ENCODE peak calls at places on chromosomes 4 and X, in eight cellular contexts. P, Y, D, Q, I, S, X and F are unnamed samples.

GRCh38 chrX:41522071-41522470 is 74.9 kb downstream of the NYX start:
- DNase-seq in P (no peak), Y (no peak), D (no peak), Q (no peak), I (no peak), S (peak; percentile 23), X (peak; percentile 29), F (no peak)

GRCh38 chr4:160319221-160319867 is 1216.5 kb downstream of the RAPGEF2 start:
- DNase-seq in P (no peak), Y (peak; percentile 26), D (peak; percentile 10), Q (no peak), I (no peak), S (peak; percentile 27), X (peak; percentile 98), F (no peak)

GRCh38 chr4:151260526-151260925 is 16.4 kb upstream of the PRSS48 start:
- DNase-seq in P (peak; percentile 19), Y (no peak), D (no peak), Q (no peak), I (no peak), S (no peak), X (peak; percentile 50), F (no peak)

GRCh38 chr4:68872442-68873217 is 56.8 kb downstream of the UGT2B10 start:
- DNase-seq in P (no peak), Y (no peak), D (peak; percentile 18), Q (no peak), I (no peak), S (no peak), X (peak; percentile 19), F (no peak)

GRCh38 chrX:31590581-31591113 is 518.8 kb upstream of the FTHL17 start:
- DNase-seq in P (peak; percentile 63), Y (peak; percentile 66), D (peak; percentile 32), Q (no peak), I (no peak), S (no peak), X (peak; percentile 60), F (no peak)

GRCh38 chr4:72714482-72715279 is 145.7 kb upstream of the ADAMTS3 start:
- DNase-seq in P (no peak), Y (no peak), D (no peak), Q (no peak), I (no peak), S (no peak), X (no peak), F (no peak)

GRCh38 chrX:2690856-2691542 is at the start of gene CD99:
- DNase-seq in P (peak; percentile 85), Y (peak; percentile 90), D (peak; percentile 83), Q (peak; percentile 89), I (peak; percentile 94), S (peak; percentile 76), X (peak; percentile 46), F (peak; percentile 70)

GRCh38 chr4:86376850-86377249 is 17.0 kb upstream of the MAPK10 start:
- DNase-seq in P (no peak), Y (no peak), D (no peak), Q (no peak), I (no peak), S (no peak), X (peak; percentile 28), F (no peak)

GRCh38 chr4:153428816-153429592 is 37.2 kb upstream of the TMEM131L start:
- DNase-seq in P (no peak), Y (no peak), D (no peak), Q (no peak), I (no peak), S (no peak), X (no peak), F (no peak)

GRCh38 chr4:65046496-65047101 is 623.7 kb downstream of the EPHA5 start:
- DNase-seq in P (peak; percentile 14), Y (peak; percentile 36), D (no peak), Q (no peak), I (no peak), S (no peak), X (peak; percentile 28), F (no peak)

GRCh38 chr4:75916091-75916661 is 13.9 kb upstream of the PPEF2 start:
- DNase-seq in P (peak; percentile 63), Y (peak; percentile 65), D (peak; percentile 40), Q (no peak), I (peak; percentile 49), S (peak; percentile 32), X (peak; percentile 55), F (peak; percentile 31)

GRCh38 chr4:10639100-10639499 is 45.5 kb downstream of the CLNK start:
- DNase-seq in P (peak; percentile 49), Y (no peak), D (no peak), Q (no peak), I (no peak), S (no peak), X (peak; percentile 72), F (no peak)

GRCh38 chr4:61997813-61998212 is 797.7 kb downstream of the ADGRL3 start:
- DNase-seq in P (no peak), Y (no peak), D (no peak), Q (no peak), I (no peak), S (no peak), X (no peak), F (no peak)

GRCh38 chrX:93649381-93649780 is 24.0 kb downstream of the NAP1L3 start:
- DNase-seq in P (no peak), Y (no peak), D (no peak), Q (no peak), I (no peak), S (no peak), X (no peak), F (no peak)

GRCh38 chr4:1556541-1557220 is 127.4 kb downstream of the FAM53A start:
- DNase-seq in P (no peak), Y (no peak), D (no peak), Q (no peak), I (no peak), S (no peak), X (no peak), F (no peak)

GRCh38 chr4:124481123-124481522 is 231.4 kb downstream of the ANKRD50 start:
- DNase-seq in P (no peak), Y (no peak), D (no peak), Q (no peak), I (no peak), S (no peak), X (no peak), F (no peak)

GRCh38 chr4:88457307-88458090 is 580 bp downstream of the HERC5 start:
- DNase-seq in P (peak; percentile 14), Y (peak; percentile 8), D (no peak), Q (peak; percentile 40), I (peak; percentile 50), S (peak; percentile 36), X (no peak), F (no peak)

GRCh38 chrX:2583194-2584162 is 82.7 kb upstream of the DHRSX start:
- DNase-seq in P (no peak), Y (no peak), D (no peak), Q (no peak), I (no peak), S (no peak), X (no peak), F (no peak)

GRCh38 chrX:81215685-81216084 is 13.8 kb downstream of the SH3BGRL start:
- DNase-seq in P (no peak), Y (no peak), D (no peak), Q (no peak), I (no peak), S (no peak), X (no peak), F (no peak)

GRCh38 chrX:136879001-136879667 is 1.4 kb downstream of the RBMX start:
- DNase-seq in P (peak; percentile 29), Y (peak; percentile 23), D (no peak), Q (no peak), I (no peak), S (no peak), X (no peak), F (no peak)

GRCh38 chr4:153152453-153153338 is 51.5 kb upstream of the TRIM2 start:
- DNase-seq in P (peak; percentile 22), Y (no peak), D (peak; percentile 6), Q (peak; percentile 65), I (peak; percentile 44), S (peak; percentile 54), X (no peak), F (no peak)

GRCh38 chr4:54660591-54660990 is 2.8 kb downstream of the KIT start:
- DNase-seq in P (peak; percentile 22), Y (no peak), D (no peak), Q (no peak), I (no peak), S (no peak), X (no peak), F (no peak)

GRCh38 chr4:123659759-123660158 is 263.2 kb downstream of the SPRY1 start:
- DNase-seq in P (peak; percentile 42), Y (peak; percentile 29), D (no peak), Q (no peak), I (no peak), S (peak; percentile 8), X (peak; percentile 42), F (no peak)

GRCh38 chr4:95049838-95050237 is 292.1 kb downstream of the BMPR1B start:
- DNase-seq in P (peak; percentile 13), Y (peak; percentile 35), D (no peak), Q (no peak), I (no peak), S (no peak), X (no peak), F (no peak)

GRCh38 chr4:2069161-2069971 is 10.2 kb downstream of the NAT8L start:
- DNase-seq in P (no peak), Y (no peak), D (no peak), Q (no peak), I (no peak), S (no peak), X (no peak), F (no peak)

GRCh38 chr4:26052663-26053534 is 138.9 kb downstream of the SMIM20 start:
- DNase-seq in P (no peak), Y (no peak), D (no peak), Q (no peak), I (no peak), S (no peak), X (no peak), F (no peak)
- TF ChIP-seq CTCF in P (no peak), Y (no peak), D (no peak), Q (no peak), I (no peak), S (no peak), X (no peak), F (no peak)

GRCh38 chr4:70544279-70544870 is 26.0 kb downstream of the AMTN start:
- DNase-seq in P (peak; percentile 54), Y (peak; percentile 30), D (peak; percentile 18), Q (no peak), I (no peak), S (peak; percentile 4), X (peak; percentile 58), F (no peak)
- TF ChIP-seq CTCF in P (peak; percentile 59), Y (peak; percentile 70), D (peak; percentile 49), Q (peak; percentile 32), I (peak; percentile 29), S (peak; percentile 33), X (peak; percentile 67), F (peak; percentile 46)

GRCh38 chr4:158710814-158711213 is 12.4 kb downstream of the PPID start:
- DNase-seq in P (peak; percentile 21), Y (peak; percentile 29), D (no peak), Q (no peak), I (no peak), S (no peak), X (no peak), F (no peak)
- TF ChIP-seq CTCF in P (peak; percentile 10), Y (peak; percentile 29), D (no peak), Q (no peak), I (peak; percentile 8), S (no peak), X (no peak), F (peak; percentile 16)

GRCh38 chr4:141255016-141255415 is 34.3 kb downstream of the ZNF330 start:
- DNase-seq in P (peak; percentile 26), Y (no peak), D (no peak), Q (no peak), I (no peak), S (no peak), X (no peak), F (no peak)

GRCh38 chr4:141258558-141258957 is 37.9 kb downstream of the ZNF330 start:
- DNase-seq in P (no peak), Y (no peak), D (no peak), Q (no peak), I (no peak), S (no peak), X (no peak), F (no peak)

GRCh38 chr4:141254326-141254725 is 33.6 kb downstream of the ZNF330 start:
- DNase-seq in P (no peak), Y (no peak), D (no peak), Q (no peak), I (no peak), S (no peak), X (no peak), F (no peak)
- TF ChIP-seq CTCF in P (peak; percentile 3), Y (peak; percentile 12), D (no peak), Q (no peak), I (no peak), S (no peak), X (no peak), F (no peak)